ENCODE peak calls at places on chromosomes 2 and 18, in nine cellular contexts. G is aorta; Q is A549; Z is naive thymus-derived CD4-positive, alpha-beta T cell; J is right cardiac atrium; L is heart right ventricle; R is upper lobe of right lung; V is heart left ventricle; S is gastrocnemius medialis. O is an unnamed sample. For H3K4me1, the result is how much of the 10 kb centered on the place peaks cover.

GRCh38 chr2:23536326-23536725 is 151.3 kb downstream of the KLHL29 start:
- ATAC-seq in G (no peak), Q (no peak), Z (no peak), J (no peak), L (no peak), R (no peak), V (no peak), S (no peak), O (no peak)

GRCh38 chr2:40797115-40797514 is 345.2 kb upstream of the SLC8A1 start:
- ATAC-seq in G (no peak), Q (no peak), Z (no peak), J (no peak), L (no peak), R (no peak), V (no peak), S (no peak), O (no peak)

GRCh38 chr2:98295275-98295674 is 51.0 kb upstream of the CNGA3 start:
- ATAC-seq in G (no peak), Q (peak), Z (no peak), J (peak), L (no peak), R (peak), V (no peak), S (no peak), O (no peak)

GRCh38 chr2:169528271-169528701 is 18.8 kb downstream of the KLHL41 start:
- ATAC-seq in G (no peak), Q (peak), Z (peak), J (peak), L (peak), R (peak), V (no peak), S (peak), O (peak)

GRCh38 chr2:131016826-131017596 is 76.2 kb downstream of the FAM168B start:
- ATAC-seq in G (no peak), Q (peak), Z (no peak), J (peak), L (no peak), R (peak), V (no peak), S (no peak), O (no peak)

GRCh38 chr2:189681203-189681602 is 6.7 kb downstream of the ANKAR start:
- ATAC-seq in G (no peak), Q (no peak), Z (no peak), J (no peak), L (no peak), R (no peak), V (no peak), S (no peak), O (no peak)

GRCh38 chr2:128608911-128609880 is 290.5 kb upstream of the HS6ST1 start:
- ATAC-seq in G (no peak), Q (no peak), Z (no peak), J (no peak), L (no peak), R (no peak), V (no peak), S (no peak), O (no peak)

GRCh38 chr2:144162652-144163051 is 357.3 kb downstream of the ZEB2 start:
- ATAC-seq in G (no peak), Q (peak), Z (peak), J (peak), L (no peak), R (peak), V (no peak), S (no peak), O (no peak)

GRCh38 chr2:41954304-41955291 is 93.2 kb upstream of the PKDCC start:
- ATAC-seq in G (peak), Q (peak), Z (no peak), J (peak), L (peak), R (peak), V (no peak), S (no peak), O (no peak)

GRCh38 chr2:102131564-102131963 is 11.0 kb upstream of the IL1R1 start:
- ATAC-seq in G (no peak), Q (no peak), Z (no peak), J (no peak), L (no peak), R (no peak), V (no peak), S (no peak), O (no peak)

GRCh38 chr2:189673661-189674373 is 653 bp upstream of the ANKAR start:
- ATAC-seq in G (peak), Q (peak), Z (no peak), J (no peak), L (peak), R (no peak), V (no peak), S (peak), O (no peak)

GRCh38 chr18:23528580-23529472 is 25.5 kb downstream of the RMC1 start:
- ATAC-seq in G (peak), Q (no peak), Z (no peak), J (peak), L (peak), R (peak), V (no peak), S (peak), O (peak)

GRCh38 chr2:151261977-151262291 is 271 bp upstream of the RBM43 start:
- ATAC-seq in G (no peak), Q (no peak), Z (no peak), J (no peak), L (no peak), R (no peak), V (no peak), S (no peak), O (no peak)

GRCh38 chr2:46847726-46848421 is 67.7 kb downstream of the MCFD2 start:
- ATAC-seq in G (peak), Q (peak), Z (no peak), J (peak), L (peak), R (no peak), V (no peak), S (peak), O (peak)

GRCh38 chr2:9771481-9772017 is 71.7 kb upstream of the TAF1B start:
- ATAC-seq in G (peak), Q (peak), Z (no peak), J (peak), L (peak), R (no peak), V (no peak), S (no peak), O (no peak)

GRCh38 chr2:218329826-218330651 is 26.6 kb upstream of the CATIP start:
- ATAC-seq in G (no peak), Q (no peak), Z (peak), J (no peak), L (no peak), R (peak), V (no peak), S (no peak), O (no peak)

GRCh38 chr2:218327451-218327850 is 29.2 kb upstream of the CATIP start:
- ATAC-seq in G (no peak), Q (no peak), Z (no peak), J (no peak), L (no peak), R (no peak), V (no peak), S (no peak), O (no peak)

GRCh38 chr2:218328294-218328693 is 28.4 kb upstream of the CATIP start:
- ATAC-seq in G (no peak), Q (no peak), Z (no peak), J (no peak), L (no peak), R (no peak), V (no peak), S (no peak), O (no peak)

GRCh38 chr2:218326315-218326714 is 30.3 kb upstream of the CATIP start:
- ATAC-seq in G (no peak), Q (no peak), Z (no peak), J (no peak), L (no peak), R (no peak), V (no peak), S (no peak), O (no peak)

GRCh38 chr2:218329027-218329825 is 27.4 kb upstream of the CATIP start:
- ATAC-seq in G (no peak), Q (no peak), Z (peak), J (no peak), L (no peak), R (peak), V (no peak), S (no peak), O (no peak)
- H3K27ac ChIP-seq in G (no peak), Q (no peak), Z (no peak), J (no peak), L (no peak), R (peak), V (no peak), S (no peak), O (no peak)

GRCh38 chr2:160356485-160356884 is 137.1 kb downstream of the RBMS1 start:
- ATAC-seq in G (no peak), Q (no peak), Z (peak), J (no peak), L (no peak), R (no peak), V (no peak), S (no peak), O (no peak)

GRCh38 chr2:160358051-160358450 is 135.6 kb downstream of the RBMS1 start:
- ATAC-seq in G (no peak), Q (no peak), Z (no peak), J (no peak), L (no peak), R (no peak), V (no peak), S (no peak), O (no peak)

GRCh38 chr2:160362018-160362417 is 131.6 kb downstream of the RBMS1 start:
- ATAC-seq in G (no peak), Q (no peak), Z (no peak), J (no peak), L (no peak), R (no peak), V (no peak), S (no peak), O (no peak)

GRCh38 chr2:160362521-160362920 is 131.1 kb downstream of the RBMS1 start:
- ATAC-seq in G (no peak), Q (no peak), Z (no peak), J (no peak), L (no peak), R (no peak), V (no peak), S (no peak), O (no peak)

DNA sequence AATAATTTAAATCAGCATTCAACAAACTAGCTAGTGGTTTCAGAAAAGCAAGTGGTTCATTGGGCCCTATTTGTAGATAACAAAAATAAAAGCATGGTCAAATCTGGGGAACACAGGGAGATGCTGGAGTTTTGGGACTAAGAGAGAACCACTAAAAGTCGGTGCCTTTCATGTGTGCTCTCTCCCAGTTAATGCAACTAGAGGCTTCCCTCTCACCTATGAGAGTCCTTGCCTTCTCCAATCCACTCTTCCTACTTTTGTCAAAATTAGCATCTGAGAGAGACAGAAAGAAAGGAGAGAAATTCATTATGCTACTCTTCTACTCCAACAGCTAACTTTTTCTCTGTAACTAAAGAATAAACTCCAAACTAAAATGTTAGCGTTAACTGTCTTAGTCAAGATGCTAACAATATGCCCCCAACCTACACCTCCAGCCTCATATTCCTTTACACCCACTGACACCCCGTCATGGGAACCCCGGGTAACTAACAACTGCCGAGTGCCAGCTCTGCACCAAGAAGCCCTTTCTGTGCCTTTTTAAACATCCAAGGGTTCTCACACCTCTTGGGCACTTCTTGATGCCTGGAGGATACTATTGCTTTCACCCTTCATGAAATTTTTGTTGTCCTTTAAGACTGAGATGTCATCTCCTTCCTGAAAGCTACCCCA is 133.4 kb downstream of the RBMS1 start:
- ATAC-seq in G (no peak), Q (no peak), Z (no peak), J (no peak), L (no peak), R (no peak), V (no peak), S (no peak), O (no peak)
- H3K4me1 ChIP-seq in G (under half), Q (half or more), Z (under half), J (under half), L (half or more), R (under half), V (half or more), S (under half), O (under half)

DNA sequence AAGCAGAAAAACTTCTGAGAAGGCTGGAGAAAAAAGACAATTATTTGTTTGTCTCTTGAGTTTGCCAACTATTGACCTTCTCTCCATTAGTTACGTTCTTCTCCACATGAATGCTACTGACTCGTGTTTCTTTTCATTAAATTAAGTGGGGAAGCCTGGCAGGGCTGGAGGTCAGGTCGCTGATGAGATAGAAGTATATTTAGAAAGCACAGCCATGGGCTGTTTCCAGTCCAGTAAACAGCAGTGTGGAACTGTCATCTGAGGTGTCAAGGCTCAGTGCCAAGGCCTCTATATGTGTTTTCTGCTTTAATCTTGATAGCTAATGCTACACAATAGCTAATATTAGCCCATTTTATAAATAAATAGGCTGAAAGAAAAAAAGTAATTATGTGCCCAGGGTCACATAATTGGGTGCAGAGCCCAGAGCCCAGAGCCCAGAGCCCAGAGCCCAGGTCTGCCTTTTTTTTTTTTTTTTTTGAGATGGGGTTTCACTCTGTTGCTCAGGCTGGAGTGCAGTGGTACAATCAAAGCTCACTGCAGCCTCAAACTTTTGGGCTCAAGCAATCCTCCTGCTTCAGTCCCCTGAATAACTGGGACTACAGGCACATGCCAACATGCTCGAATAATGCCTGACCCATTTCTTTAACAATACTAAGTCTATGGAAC is 6.3 kb downstream of the MSGN1 start:
- ATAC-seq in G (no peak), Q (no peak), Z (no peak), J (peak), L (peak), R (no peak), V (peak), S (peak), O (no peak)
- H3K27ac ChIP-seq in G (peak), Q (no peak), Z (no peak), J (peak), L (peak), R (no peak), V (peak), S (peak), O (no peak)

GRCh38 chr2:174590928-174591648 is 6.5 kb downstream of the WIPF1 start:
- ATAC-seq in G (no peak), Q (no peak), Z (no peak), J (no peak), L (no peak), R (no peak), V (no peak), S (no peak), O (no peak)
- H3K4me1 ChIP-seq in G (under half), Q (under half), Z (half or more), J (under half), L (half or more), R (under half), V (under half), S (under half), O (under half)

GRCh38 chr2:179239838-179240237 is 24.8 kb downstream of the SESTD1 start:
- ATAC-seq in G (no peak), Q (no peak), Z (no peak), J (no peak), L (no peak), R (no peak), V (no peak), S (no peak), O (no peak)
- H3K27ac ChIP-seq in G (no peak), Q (peak), Z (no peak), J (no peak), L (no peak), R (no peak), V (no peak), S (no peak), O (no peak)

GRCh38 chr18:76459312-76459686 is 35.7 kb downstream of the ZNF516 start:
- ATAC-seq in G (no peak), Q (no peak), Z (no peak), J (peak), L (peak), R (no peak), V (peak), S (no peak), O (no peak)
- H3K4me1 ChIP-seq in G (under half), Q (under half), Z (under half), J (under half), L (under half), R (under half), V (under half), S (under half), O (under half)